ENCODE peak calls at places on chromosomes 11 and 22, in eight cellular contexts. P is germinal center, J is neural crest cell, G is cardiac muscle cell, M is chondrocyte, E is HT1080, Y is foreskin melanocyte, A is retina. T is an unnamed sample.
A peak's percentile ranks its signal among the peaks of the same experiment; 100 is the strongest.

GRCh38 chr11:27861706-27862430 is 161.6 kb upstream of the BDNF start:
- DNase-seq in P (no peak), J (no peak), G (peak; percentile 86), M (no peak), E (peak; percentile 82), Y (no peak), A (no peak), T (no peak)

GRCh38 chr11:58958500-58958899 is 19.2 kb downstream of the GLYATL1 start:
- DNase-seq in P (peak; percentile 69), J (no peak), G (peak; percentile 2), M (no peak), E (no peak), Y (no peak), A (no peak), T (peak; percentile 82)

GRCh38 chr11:94504689-94505293 is 7.5 kb upstream of the C11orf97 start:
- DNase-seq in P (peak; percentile 52), J (no peak), G (peak; percentile 69), M (no peak), E (peak; percentile 36), Y (peak; percentile 44), A (peak; percentile 24), T (no peak)

GRCh38 chr11:79600747-79601146 is 159.9 kb upstream of the TENM4 start:
- DNase-seq in P (no peak), J (no peak), G (no peak), M (no peak), E (no peak), Y (no peak), A (peak; percentile 52), T (no peak)

GRCh38 chr11:5291207-5291838 is 10.4 kb downstream of the OR51B4 start:
- DNase-seq in P (peak; percentile 5), J (no peak), G (peak; percentile 55), M (no peak), E (peak; percentile 47), Y (no peak), A (no peak), T (no peak)

GRCh38 chr11:119106564-119107537 is at the start of gene C2CD2L:
- DNase-seq in P (peak; percentile 93), J (peak; percentile 71), G (peak; percentile 95), M (no peak), E (peak; percentile 91), Y (peak; percentile 79), A (peak; percentile 88), T (peak; percentile 96)

GRCh38 chr11:123213307-123213708 is 18.3 kb upstream of the CLMP start:
- DNase-seq in P (no peak), J (no peak), G (no peak), M (no peak), E (no peak), Y (no peak), A (no peak), T (no peak)

GRCh38 chr11:124882339-124883071 is 15.2 kb downstream of the ROBO4 start:
- DNase-seq in P (no peak), J (no peak), G (peak; percentile 51), M (no peak), E (no peak), Y (no peak), A (no peak), T (no peak)

GRCh38 chr22:35480143-35480542 is 60.5 kb upstream of the RASD2 start:
- DNase-seq in P (no peak), J (no peak), G (peak; percentile 26), M (no peak), E (no peak), Y (no peak), A (no peak), T (no peak)

T was measured in Peyer's patch.